ENCODE peak calls at places on chromosomes 5 and 9, in nine cellular contexts. C is WERI-Rb-1; E is lung; W is stomach; G is psoas muscle; A is astrocyte; N is CD4-positive, CD25-positive, alpha-beta regulatory T cell; Y is colonic mucosa; B is right lobe of liver. Z is an unnamed sample.

GRCh38 chr5:119435436-119436132 is 16.7 kb upstream of the HSD17B4 start:
- DNase-seq in E (peak; percentile 81), Y (peak; percentile 69), B (peak; percentile 80), A (peak; percentile 13), G (peak; percentile 57), W (peak; percentile 79), N (peak; percentile 77), C (peak; percentile 76), Z (peak; percentile 73)

GRCh38 chr5:114243281-114243982 is 118.4 kb upstream of the KCNN2 start:
- DNase-seq in C (no peak), G (no peak), Y (no peak), A (peak; percentile 76), B (no peak), N (no peak), E (no peak), W (no peak), Z (no peak)

GRCh38 chr5:152187668-152188067 is 217.4 kb downstream of the NMUR2 start:
- DNase-seq in E (no peak), B (no peak), G (no peak), N (no peak), Y (no peak), A (no peak), C (no peak), W (no peak), Z (no peak)

GRCh38 chr9:133935328-133936040 is 56.6 kb downstream of the VAV2 start:
- DNase-seq in N (no peak), G (peak; percentile 81), W (peak; percentile 79), B (peak; percentile 88), Y (peak; percentile 63), C (no peak), E (peak; percentile 44), A (peak; percentile 89), Z (no peak)

GRCh38 chr9:108478871-108479332 is 376.9 kb downstream of the ACTL7B start:
- DNase-seq in C (no peak), Y (no peak), E (no peak), A (peak; percentile 88), N (no peak), G (no peak), W (no peak), B (no peak), Z (no peak)

GRCh38 chr5:883475-884181 is 9.0 kb downstream of the BRD9 start:
- DNase-seq in W (no peak), Y (no peak), C (no peak), B (no peak), N (no peak), E (no peak), G (no peak), A (no peak), Z (no peak)

GRCh38 chr9:135068776-135069415 is 18.6 kb upstream of the OLFM1 start:
- DNase-seq in Y (no peak), C (no peak), W (no peak), B (no peak), A (no peak), N (no peak), E (no peak), G (no peak), Z (no peak)

GRCh38 chr5:55618318-55618717 is 83.6 kb upstream of the PLPP1 start:
- DNase-seq in A (no peak), B (no peak), E (no peak), N (no peak), G (no peak), C (no peak), W (no peak), Y (no peak), Z (no peak)

GRCh38 chr5:35046754-35047153 is 995 bp downstream of the AGXT2 start:
- DNase-seq in Y (no peak), E (no peak), C (no peak), A (peak; percentile 94), G (no peak), B (no peak), N (no peak), W (no peak), Z (no peak)

GRCh38 chr9:111803924-111804323 is 9.2 kb upstream of the SHOC1 start:
- DNase-seq in E (no peak), A (no peak), W (no peak), N (peak; percentile 50), C (no peak), G (no peak), Y (no peak), B (no peak), Z (no peak)

GRCh38 chr9:75876999-75877647 is 13.3 kb upstream of the PCSK5 start:
- DNase-seq in N (no peak), E (no peak), C (no peak), Y (no peak), G (no peak), W (no peak), B (no peak), A (no peak), Z (no peak)

GRCh38 chr5:4518924-4519660 is 621.0 kb upstream of the ADAMTS16 start:
- DNase-seq in W (no peak), E (no peak), G (no peak), C (no peak), B (no peak), Y (no peak), N (no peak), A (no peak), Z (no peak)

GRCh38 chr9:118721923-118722322 is 647.3 kb downstream of the BRINP1 start:
- DNase-seq in C (no peak), A (no peak), E (no peak), Y (no peak), G (no peak), B (no peak), N (no peak), W (no peak), Z (no peak)

GRCh38 chr5:1412621-1413020 is 32.6 kb downstream of the SLC6A3 start:
- DNase-seq in C (no peak), W (no peak), A (no peak), Y (no peak), G (peak; percentile 24), E (no peak), N (no peak), B (peak; percentile 25), Z (no peak)

GRCh38 chr5:134053840-134054338 is 49.1 kb upstream of the VDAC1 start:
- DNase-seq in G (no peak), C (no peak), B (no peak), E (no peak), A (peak; percentile 72), N (no peak), Y (peak; percentile 40), W (no peak), Z (peak; percentile 29)

GRCh38 chr9:90103771-90104170 is 499.0 kb downstream of the GADD45G start:
- DNase-seq in A (no peak), Y (no peak), W (no peak), G (no peak), E (no peak), C (no peak), B (no peak), N (no peak), Z (no peak)

GRCh38 chr5:139849942-139850341 is 54.3 kb downstream of the PSD2 start:
- DNase-seq in G (no peak), E (no peak), A (no peak), W (no peak), Y (no peak), C (no peak), N (no peak), B (no peak), Z (no peak)

GRCh38 chr5:18141260-18141659 is 507.0 kb downstream of the TAF11L14 start:
- DNase-seq in Y (no peak), E (no peak), G (no peak), C (peak; percentile 40), A (no peak), N (no peak), W (no peak), B (no peak), Z (no peak)

DNA sequence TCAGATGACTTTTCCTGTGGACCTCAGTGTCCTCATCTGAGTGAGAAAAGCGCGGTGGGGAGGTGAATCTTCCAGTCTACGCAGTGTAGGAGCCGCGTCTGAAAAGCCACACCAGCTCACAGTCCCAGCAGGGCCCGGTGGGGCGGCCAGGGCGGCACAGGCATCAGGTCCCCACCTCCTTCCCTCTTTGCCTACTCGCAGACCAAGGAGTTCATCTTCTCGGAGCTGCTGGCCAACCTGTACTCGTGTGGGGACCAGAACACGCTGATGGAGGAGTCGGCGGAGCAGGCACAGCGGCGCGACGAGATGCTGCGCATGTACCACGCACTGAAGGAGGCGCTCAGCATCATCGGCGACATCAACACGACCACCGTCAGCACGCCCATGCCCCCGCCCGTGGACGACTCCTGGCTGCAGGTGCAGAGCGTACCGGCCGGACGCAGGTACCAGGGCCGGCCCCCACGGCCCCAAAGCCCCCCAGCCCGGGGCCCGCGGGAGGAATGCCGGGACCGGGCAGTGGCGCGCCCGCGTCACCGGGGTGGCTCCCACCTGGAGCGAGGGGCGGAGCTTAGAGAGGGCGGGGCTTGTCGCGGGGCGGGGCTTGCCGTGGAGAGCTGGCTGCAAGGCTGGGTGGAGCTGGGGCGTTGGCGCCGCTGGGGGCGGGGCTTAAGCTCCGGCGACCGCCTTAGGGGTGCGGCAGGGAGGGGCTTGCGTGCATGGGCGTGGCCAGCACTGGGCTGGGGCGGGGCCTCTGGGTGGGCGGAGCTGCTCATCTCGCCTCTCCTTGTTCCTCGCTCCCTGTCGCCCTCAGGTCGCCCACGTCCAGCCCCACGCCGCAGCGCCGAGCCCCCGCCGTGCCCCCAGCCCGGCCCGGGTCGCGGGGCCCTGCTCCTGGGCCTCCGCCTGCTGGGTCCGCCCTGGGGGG is 25.6 kb downstream of the GOLGA2 start:
- DNase-seq in E (peak; percentile 95), B (peak; percentile 91), A (peak; percentile 16), N (peak; percentile 89), W (peak; percentile 99), C (peak; percentile 81), G (peak; percentile 93), Y (peak; percentile 100), Z (peak; percentile 98)
- H3K27ac ChIP-seq in E (no peak overlapping the region), B (no peak overlapping the region), A (no peak overlapping the region), N (peak overlapping the region; percentile 80), W (peak overlapping the region; percentile 60), C (no peak overlapping the region), G (no peak overlapping the region), Y (no peak overlapping the region), Z (peak overlapping the region; percentile 56)

GRCh38 chr5:173238312-173239232 is 3.6 kb upstream of the NKX2-5 start:
- DNase-seq in N (no peak), C (no peak), G (no peak), Y (no peak), W (no peak), B (no peak), E (no peak), A (no peak), Z (no peak)
- H3K4me3 ChIP-seq in N (no peak overlapping the region), C (peak overlapping the region; percentile 3), G (peak overlapping the region; percentile 49), Y (no peak overlapping the region), W (peak overlapping the region; percentile 33), B (no peak overlapping the region), E (no peak overlapping the region), A (no peak overlapping the region), Z (no peak overlapping the region)

GRCh38 chr5:73445708-73446630 is 2.6 kb downstream of the FOXD1 start:
- DNase-seq in Y (no peak), N (no peak), B (no peak), E (no peak), A (no peak), G (no peak), W (no peak), C (no peak), Z (no peak)
- H3K27me3 ChIP-seq in Y (peaks cover 85% of the 10 kb centered on the region), N (peaks cover 68% of the 10 kb centered on the region), B (peaks cover 61% of the 10 kb centered on the region), E (peaks cover 9% of the 10 kb centered on the region), A (no peaks in the 10 kb centered on the region), G (peaks cover 93% of the 10 kb centered on the region), W (peaks cover 93% of the 10 kb centered on the region), C (peaks cover 10% of the 10 kb centered on the region), Z (peaks cover 82% of the 10 kb centered on the region)

DNA sequence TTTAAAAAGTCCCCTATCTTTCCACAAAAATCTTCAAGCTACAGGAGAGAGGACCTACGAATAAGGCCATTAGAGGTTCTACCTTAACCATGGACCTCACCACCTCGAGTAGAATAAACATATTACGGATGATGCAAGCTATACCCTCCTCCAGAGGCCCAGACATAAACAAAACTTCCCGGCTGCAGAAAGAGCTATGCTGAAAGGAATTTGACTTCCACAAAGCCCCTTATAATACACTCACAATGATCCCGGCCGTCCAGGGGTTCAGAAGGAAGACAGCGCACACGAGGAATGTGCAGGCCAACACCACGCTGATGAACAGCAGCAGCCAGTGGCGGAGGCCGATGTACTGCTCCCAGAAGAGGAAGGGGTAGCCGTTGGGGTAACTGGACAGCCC is 59.0 kb downstream of the PTCH1 start:
- DNase-seq in A (peak; percentile 42), G (no peak), B (no peak), W (no peak), Y (no peak), N (no peak), E (no peak), C (no peak), Z (no peak)
- H3K27ac ChIP-seq in A (no peak overlapping the region), G (no peak overlapping the region), B (no peak overlapping the region), W (peak overlapping the region; percentile 64), Y (no peak overlapping the region), N (no peak overlapping the region), E (no peak overlapping the region), C (no peak overlapping the region), Z (no peak overlapping the region)